ENCODE peak calls at places on chromosomes 16 and 17, in eight cellular contexts. V, Z, F, H, O, P, G and U are unnamed samples.

GRCh38 chr17:15981646-15982580 is 17.6 kb downstream of the ZSWIM7 start:
- DNase-seq in Z (peak), O (peak), H (no peak), V (no peak), F (peak), P (no peak), G (peak), U (no peak)

GRCh38 chr16:6189216-6189615 is 1091.6 kb upstream of the EEF2KMT start:
- DNase-seq in O (no peak), H (no peak), G (no peak), Z (no peak), P (no peak), V (no peak), F (no peak), U (no peak)

GRCh38 chr17:79788455-79788854 is 8.4 kb downstream of the CBX8 start:
- DNase-seq in H (no peak), P (peak), Z (no peak), V (no peak), G (no peak), O (no peak), F (no peak), U (no peak)

GRCh38 chr16:87216824-87217205 is 100.4 kb downstream of the C16orf95 start:
- DNase-seq in H (no peak), G (no peak), F (no peak), Z (peak), O (no peak), P (peak), V (no peak), U (peak)

GRCh38 chr17:2068589-2069051 is 13.7 kb downstream of the HIC1 start:
- DNase-seq in G (peak), H (peak), Z (no peak), P (no peak), V (no peak), O (peak), F (peak), U (peak)

GRCh38 chr16:80274576-80275191 is 266.1 kb upstream of the DYNLRB2 start:
- DNase-seq in H (peak), Z (peak), F (peak), V (no peak), P (no peak), G (peak), O (peak), U (peak)

GRCh38 chr17:76131061-76131691 is 9.9 kb downstream of the FOXJ1 start:
- DNase-seq in O (no peak), P (no peak), F (no peak), G (no peak), H (peak), Z (no peak), V (no peak), U (no peak)

GRCh38 chr16:48862087-48862532 is 252.1 kb upstream of the N4BP1 start:
- DNase-seq in H (no peak), O (no peak), G (peak), F (peak), P (no peak), Z (peak), V (peak), U (peak)

GRCh38 chr17:13182854-13183253 is 165.0 kb upstream of the ELAC2 start:
- DNase-seq in Z (no peak), H (no peak), O (no peak), V (peak), P (no peak), G (no peak), F (no peak), U (no peak)

GRCh38 chr16:9102379-9102778 is 10.9 kb downstream of the HAPSTR1 start:
- DNase-seq in F (peak), V (no peak), Z (peak), P (no peak), G (peak), O (peak), H (no peak), U (peak)

GRCh38 chr17:46063239-46063638 is 64.2 kb downstream of the STH start:
- DNase-seq in G (peak), H (no peak), Z (peak), O (peak), V (no peak), F (peak), P (no peak), U (peak)

GRCh38 chr17:76273923-76274558 is 8.9 kb downstream of the UBALD2 start:
- DNase-seq in V (no peak), G (no peak), Z (no peak), P (peak), O (no peak), F (no peak), H (no peak), U (no peak)

GRCh38 chr17:19017401-19017800 is 12.8 kb upstream of the FAM83G start:
- DNase-seq in F (no peak), G (no peak), Z (no peak), V (no peak), H (no peak), O (no peak), P (peak), U (no peak)

GRCh38 chr17:14080847-14081251 is 11.5 kb downstream of the COX10 start:
- DNase-seq in O (peak), H (no peak), G (peak), P (no peak), V (peak), F (no peak), Z (no peak), U (no peak)

GRCh38 chr17:65739026-65739425 is 177.6 kb upstream of the AXIN2 start:
- DNase-seq in Z (no peak), O (no peak), G (no peak), H (no peak), P (no peak), V (no peak), F (no peak), U (no peak)

GRCh38 chr16:59192551-59193199 is 458.6 kb upstream of the GOT2 start:
- DNase-seq in H (peak), F (no peak), O (no peak), V (no peak), P (no peak), Z (no peak), G (peak), U (peak)

GRCh38 chr16:75279277-75279676 is 27.9 kb upstream of the BCAR1 start:
- DNase-seq in O (no peak), G (no peak), P (no peak), F (no peak), V (no peak), H (no peak), Z (no peak), U (no peak)

GRCh38 chr17:78652913-78653312 is 75.7 kb upstream of the DNAH17 start:
- DNase-seq in O (no peak), G (no peak), P (no peak), V (no peak), H (no peak), F (no peak), Z (no peak), U (no peak)

GRCh38 chr17:65896889-65897288 is 295.0 kb downstream of the CEP112 start:
- DNase-seq in G (no peak), F (no peak), Z (no peak), P (no peak), O (no peak), V (no peak), H (no peak), U (no peak)

GRCh38 chr17:19507673-19508326 is 25.9 kb upstream of the SLC47A1 start:
- DNase-seq in G (peak), O (peak), H (peak), F (peak), P (peak), Z (peak), V (peak), U (peak)

GRCh38 chr16:67254809-67255552 is 6.2 kb downstream of the SLC9A5 start:
- DNase-seq in O (no peak), F (no peak), Z (no peak), H (no peak), P (no peak), V (no peak), G (no peak), U (no peak)

GRCh38 chr16:78227855-78228254 is 128.4 kb downstream of the WWOX start:
- DNase-seq in P (no peak), H (peak), G (no peak), F (no peak), V (no peak), O (no peak), Z (no peak), U (no peak)

GRCh38 chr17:49365667-49366066 is 3.6 kb upstream of the ZNF652 start:
- DNase-seq in G (peak), O (peak), V (no peak), H (peak), F (no peak), P (no peak), Z (no peak), U (no peak)

GRCh38 chr16:77570574-77570973 is 135.7 kb upstream of the ADAMTS18 start:
- DNase-seq in V (no peak), H (no peak), G (no peak), F (no peak), P (no peak), Z (no peak), O (no peak), U (no peak)

GRCh38 chr16:9097266-9098219 is 6.1 kb downstream of the HAPSTR1 start:
- DNase-seq in Z (no peak), G (no peak), H (no peak), O (no peak), P (no peak), F (no peak), V (no peak), U (no peak)

GRCh38 chr17:10790491-10791401 is 13.2 kb downstream of the TMEM238L start:
- DNase-seq in G (no peak), P (no peak), V (peak), H (no peak), O (no peak), Z (no peak), F (peak), U (no peak)

GRCh38 chr17:42094375-42095069 is 3.8 kb downstream of the ZNF385C start:
- DNase-seq in G (no peak), P (no peak), O (no peak), F (no peak), H (no peak), V (no peak), Z (no peak), U (no peak)

GRCh38 chr17:3980381-3980975 is 16.2 kb upstream of the ATP2A3 start:
- DNase-seq in G (no peak), H (no peak), V (no peak), P (no peak), F (no peak), O (no peak), Z (no peak), U (no peak)

GRCh38 chr17:40952675-40953074 is 14.1 kb downstream of the KRT39 start:
- DNase-seq in F (peak), V (no peak), Z (peak), G (peak), P (no peak), H (peak), O (peak), U (no peak)

GRCh38 chr16:90020838-90021382 is 1.7 kb upstream of the DBNDD1 start:
- DNase-seq in P (no peak), Z (peak), O (no peak), F (no peak), H (peak), V (no peak), G (no peak), U (peak)

GRCh38 chr17:19348806-19349205 is 13.7 kb downstream of the B9D1 start:
- DNase-seq in P (peak), G (no peak), O (no peak), Z (no peak), F (no peak), H (no peak), V (no peak), U (no peak)

GRCh38 chr17:36901506-36901905 is 35.8 kb upstream of the LHX1 start:
- DNase-seq in F (peak), Z (peak), O (no peak), H (peak), G (peak), V (no peak), P (no peak), U (peak)

GRCh38 chr17:62674841-62675240 is 47.4 kb downstream of the MRC2 start:
- DNase-seq in Z (no peak), O (no peak), P (no peak), G (no peak), H (no peak), F (no peak), V (no peak), U (no peak)

GRCh38 chr17:29793501-29793900 is 136.5 kb downstream of the SSH2 start:
- DNase-seq in O (no peak), V (no peak), Z (no peak), F (no peak), G (no peak), H (no peak), P (no peak), U (no peak)

GRCh38 chr17:32875904-32876413 is 965 bp downstream of the MYO1D start:
- DNase-seq in Z (peak), O (peak), F (no peak), P (no peak), V (no peak), H (peak), G (peak), U (peak)

GRCh38 chr16:73051216-73051615 is 3.3 kb upstream of the ZFHX3 start:
- DNase-seq in V (no peak), Z (no peak), F (no peak), G (no peak), H (no peak), O (no peak), P (no peak), U (no peak)
- H3K4me3 ChIP-seq in V (no peak), Z (no peak), F (no peak), G (no peak), H (no peak), O (no peak), P (no peak), U (no peak)

GRCh38 chr16:46817961-46818360 is 13.0 kb downstream of the C16orf87 start:
- DNase-seq in Z (peak), O (no peak), P (no peak), G (peak), F (no peak), H (peak), V (no peak), U (no peak)

GRCh38 chr16:46826618-46827017 is 4.4 kb downstream of the C16orf87 start:
- DNase-seq in O (no peak), F (peak), H (no peak), Z (no peak), G (no peak), P (no peak), V (no peak), U (no peak)

GRCh38 chr16:46822270-46822669 is 8.7 kb downstream of the C16orf87 start:
- DNase-seq in H (no peak), P (no peak), F (no peak), G (peak), V (no peak), O (peak), Z (peak), U (peak)
- H3K4me3 ChIP-seq in H (no peak), P (no peak), F (no peak), G (no peak), V (no peak), O (no peak), Z (no peak), U (no peak)

DNA sequence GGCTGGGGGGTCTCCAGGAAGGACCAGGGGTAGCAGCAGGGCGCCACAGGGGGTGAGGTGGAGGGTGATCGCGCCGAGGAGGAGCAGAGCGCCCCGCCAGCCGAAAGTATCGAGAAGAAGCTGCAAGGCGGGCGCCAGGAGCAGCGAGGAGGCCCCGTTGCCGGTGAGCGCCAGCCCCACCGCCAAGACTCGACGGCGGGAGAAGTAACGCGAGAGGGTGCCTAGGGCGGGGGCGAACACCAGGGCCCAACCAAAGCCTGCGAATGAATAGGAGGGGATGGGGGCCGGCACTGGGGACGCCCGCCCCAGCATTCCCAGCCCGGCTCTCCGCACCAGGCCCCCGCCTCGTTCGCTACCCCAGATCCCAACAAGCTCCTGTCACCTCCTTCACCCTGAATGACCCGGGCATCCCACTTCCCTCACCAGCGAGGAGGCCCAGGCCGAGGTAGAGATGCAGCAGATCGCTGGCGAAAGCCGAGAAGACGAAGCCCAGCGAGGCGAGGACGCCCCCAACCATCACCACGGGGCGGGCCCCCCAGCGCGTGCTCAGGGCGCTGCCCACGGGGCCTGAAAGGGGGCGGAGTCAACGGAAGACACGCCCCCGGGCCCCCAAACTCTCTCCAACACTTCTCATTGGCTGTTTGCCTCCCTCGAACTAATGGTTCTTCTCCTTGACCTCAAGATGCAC is 1.2 kb downstream of the SLC16A11 start:
- DNase-seq in G (no peak), H (no peak), V (no peak), P (no peak), O (no peak), Z (no peak), F (no peak), U (no peak)
- H3K4me3 ChIP-seq in G (no peak), H (no peak), V (peak), P (peak), O (peak), Z (no peak), F (peak), U (no peak)

DNA sequence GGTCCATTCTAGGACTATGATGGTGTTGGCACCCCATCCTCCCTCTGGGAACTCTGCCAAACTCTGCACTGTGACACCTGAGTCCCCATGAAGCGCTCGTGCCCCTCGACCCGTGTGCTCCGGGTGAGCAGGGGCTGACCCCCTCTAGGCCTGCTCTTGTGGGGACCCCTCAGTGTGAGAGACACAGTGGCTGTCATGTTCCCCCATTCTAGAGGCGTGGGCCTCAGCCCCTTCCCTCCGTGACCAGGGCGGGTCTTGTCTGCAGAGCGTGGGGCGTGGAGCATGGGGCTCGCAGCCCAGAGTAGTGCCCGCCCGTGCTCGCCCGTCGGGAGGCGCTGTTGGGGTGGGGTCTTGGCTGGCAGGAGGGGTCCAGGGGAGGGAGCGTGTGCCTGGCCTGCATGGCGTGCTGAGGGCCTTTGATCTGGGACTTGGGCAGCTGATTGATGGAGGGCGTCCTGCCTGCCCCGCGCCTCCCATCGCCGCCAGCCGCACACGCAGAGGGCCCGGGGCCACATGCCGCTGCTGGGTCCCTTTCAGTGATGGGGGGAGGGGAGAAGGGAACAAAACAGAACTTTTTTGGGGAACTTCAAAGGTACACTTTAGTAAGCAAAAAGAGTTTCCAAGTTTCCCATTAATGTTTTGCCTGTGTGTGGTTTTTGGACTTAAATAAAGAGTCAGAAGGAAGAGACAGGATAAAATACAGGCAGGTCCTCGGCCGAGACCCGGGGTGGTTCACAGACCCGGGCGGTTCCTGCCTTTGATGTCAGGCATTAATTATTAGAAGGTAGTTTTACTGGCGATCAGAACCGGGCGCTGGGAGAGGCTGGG is 22.5 kb downstream of the CENPX start:
- DNase-seq in O (no peak), F (no peak), V (no peak), Z (no peak), P (no peak), G (no peak), H (no peak), U (no peak)
- H3K4me3 ChIP-seq in O (no peak), F (no peak), V (no peak), Z (no peak), P (no peak), G (no peak), H (no peak), U (no peak)

GRCh38 chr16:2365895-2366294 is 25.4 kb upstream of the ABCA3 start:
- DNase-seq in V (no peak), O (peak), H (peak), Z (peak), P (no peak), G (peak), F (peak), U (no peak)

GRCh38 chr16:2362218-2362617 is 21.7 kb upstream of the ABCA3 start:
- DNase-seq in P (no peak), Z (no peak), H (no peak), V (no peak), O (no peak), F (no peak), G (no peak), U (no peak)

GRCh38 chr16:2366660-2367309 is 26.3 kb upstream of the ABCA3 start:
- DNase-seq in H (no peak), F (no peak), Z (no peak), V (no peak), P (no peak), G (no peak), O (no peak), U (no peak)

GRCh38 chr16:2365397-2365796 is 24.9 kb upstream of the ABCA3 start:
- DNase-seq in H (peak), G (no peak), V (no peak), O (no peak), F (no peak), P (no peak), Z (peak), U (no peak)

GRCh38 chr16:2364638-2365210 is 24.2 kb upstream of the ABCA3 start:
- DNase-seq in H (no peak), O (peak), F (no peak), V (no peak), Z (peak), G (no peak), P (no peak), U (no peak)
- H3K4me3 ChIP-seq in H (no peak), O (no peak), F (no peak), V (no peak), Z (no peak), G (no peak), P (no peak), U (no peak)

GRCh38 chr16:46743232-46743719 is 4.9 kb downstream of the MYLK3 start:
- DNase-seq in P (peak), G (peak), O (peak), H (peak), V (no peak), F (peak), Z (peak), U (no peak)
- H3K4me3 ChIP-seq in P (no peak), G (no peak), O (no peak), H (peak), V (no peak), F (no peak), Z (no peak), U (no peak)

DNA sequence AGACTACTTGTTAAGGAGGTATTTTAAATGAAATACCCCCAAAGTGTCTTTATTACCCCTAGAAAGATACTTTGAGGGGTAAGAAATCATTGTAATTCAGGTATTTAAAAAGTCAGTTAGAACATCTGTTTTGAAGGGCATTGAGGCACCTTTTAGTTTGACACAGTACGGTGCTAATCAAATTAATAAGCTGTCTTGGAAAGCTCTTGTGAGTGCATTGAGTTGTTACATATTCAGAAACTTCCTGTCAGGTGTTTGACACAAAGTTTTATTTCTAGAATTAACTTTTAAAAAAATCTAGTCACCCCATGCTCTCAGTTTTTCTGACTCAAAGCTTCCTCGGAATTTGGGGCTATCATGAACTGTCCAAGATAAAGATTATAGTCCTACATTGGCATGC is 4.6 kb downstream of the RBBP6 start:
- DNase-seq in G (no peak), F (no peak), Z (peak), P (no peak), O (no peak), V (no peak), H (no peak), U (no peak)
- H3K4me3 ChIP-seq in G (no peak), F (no peak), Z (peak), P (peak), O (no peak), V (no peak), H (no peak), U (no peak)

GRCh38 chr17:31310877-31311276 is 3.0 kb downstream of the EVI2B start:
- DNase-seq in P (no peak), Z (no peak), O (no peak), V (peak), H (no peak), G (no peak), F (no peak), U (no peak)
- H3K4me3 ChIP-seq in P (peak), Z (no peak), O (no peak), V (no peak), H (no peak), G (no peak), F (no peak), U (no peak)